ENCODE peak calls at places on chromosomes 2 and 18, in seven cellular contexts. One of them, this sample, is unnamed.

GRCh38 chr2:96554293-96555145 is 18.0 kb downstream of the ARID5A start:
- DNase-seq in BJ: no peak
- DNase-seq in LoVo: peak
- DNase-seq in erythroblast: peak
- DNase-seq in T-cell: peak
- DNase-seq in activated naive CD4-positive, alpha-beta T cell: peak
- DNase-seq in HepG2: peak
- DNase-seq in this sample: no peak

GRCh38 chr2:169139993-169140767 is 70.8 kb downstream of the DHRS9 start:
- DNase-seq in BJ: no peak
- DNase-seq in LoVo: no peak
- DNase-seq in erythroblast: no peak
- DNase-seq in T-cell: no peak
- DNase-seq in activated naive CD4-positive, alpha-beta T cell: no peak
- DNase-seq in HepG2: no peak
- DNase-seq in this sample: no peak

GRCh38 chr18:43129946-43130523 is 14.6 kb upstream of the RIT2 start:
- DNase-seq in BJ: no peak
- DNase-seq in LoVo: no peak
- DNase-seq in erythroblast: no peak
- DNase-seq in T-cell: no peak
- DNase-seq in activated naive CD4-positive, alpha-beta T cell: no peak
- DNase-seq in HepG2: no peak
- DNase-seq in this sample: no peak

GRCh38 chr2:239257511-239257937 is 143.3 kb downstream of the HDAC4 start:
- DNase-seq in BJ: peak
- DNase-seq in LoVo: peak
- DNase-seq in erythroblast: no peak
- DNase-seq in T-cell: no peak
- DNase-seq in activated naive CD4-positive, alpha-beta T cell: no peak
- DNase-seq in HepG2: peak
- DNase-seq in this sample: no peak

GRCh38 chr2:175234153-175234552 is 52.6 kb upstream of the ATP5MC3 start:
- DNase-seq in BJ: no peak
- DNase-seq in LoVo: peak
- DNase-seq in erythroblast: no peak
- DNase-seq in T-cell: no peak
- DNase-seq in activated naive CD4-positive, alpha-beta T cell: no peak
- DNase-seq in HepG2: no peak
- DNase-seq in this sample: no peak

GRCh38 chr18:55588001-55588875 is at the start of gene TCF4:
- DNase-seq in BJ: no peak
- DNase-seq in LoVo: no peak
- DNase-seq in erythroblast: peak
- DNase-seq in T-cell: no peak
- DNase-seq in activated naive CD4-positive, alpha-beta T cell: no peak
- DNase-seq in HepG2: no peak
- DNase-seq in this sample: no peak

GRCh38 chr18:48629730-48630324 is 91.0 kb downstream of the CTIF start:
- DNase-seq in BJ: peak
- DNase-seq in LoVo: no peak
- DNase-seq in erythroblast: no peak
- DNase-seq in T-cell: no peak
- DNase-seq in activated naive CD4-positive, alpha-beta T cell: no peak
- DNase-seq in HepG2: peak
- DNase-seq in this sample: no peak

GRCh38 chr18:23066060-23066459 is 69.2 kb upstream of the CABLES1 start:
- DNase-seq in BJ: no peak
- DNase-seq in LoVo: no peak
- DNase-seq in erythroblast: no peak
- DNase-seq in T-cell: no peak
- DNase-seq in activated naive CD4-positive, alpha-beta T cell: no peak
- DNase-seq in HepG2: no peak
- DNase-seq in this sample: no peak

GRCh38 chr2:215407596-215408264 is 28.1 kb downstream of the FN1 start:
- DNase-seq in BJ: no peak
- DNase-seq in LoVo: no peak
- DNase-seq in erythroblast: no peak
- DNase-seq in T-cell: no peak
- DNase-seq in activated naive CD4-positive, alpha-beta T cell: no peak
- DNase-seq in HepG2: no peak
- DNase-seq in this sample: no peak

GRCh38 chr2:165691615-165692014 is 102.4 kb downstream of the GALNT3 start:
- DNase-seq in BJ: peak
- DNase-seq in LoVo: no peak
- DNase-seq in erythroblast: no peak
- DNase-seq in T-cell: no peak
- DNase-seq in activated naive CD4-positive, alpha-beta T cell: no peak
- DNase-seq in HepG2: no peak
- DNase-seq in this sample: no peak

GRCh38 chr18:37450434-37451133 is 115.0 kb downstream of the CELF4 start:
- DNase-seq in BJ: no peak
- DNase-seq in LoVo: no peak
- DNase-seq in erythroblast: no peak
- DNase-seq in T-cell: no peak
- DNase-seq in activated naive CD4-positive, alpha-beta T cell: no peak
- DNase-seq in HepG2: no peak
- DNase-seq in this sample: no peak

GRCh38 chr2:100065029-100065428 is 77.4 kb downstream of the AFF3 start:
- DNase-seq in BJ: no peak
- DNase-seq in LoVo: no peak
- DNase-seq in erythroblast: no peak
- DNase-seq in T-cell: no peak
- DNase-seq in activated naive CD4-positive, alpha-beta T cell: no peak
- DNase-seq in HepG2: no peak
- DNase-seq in this sample: peak

GRCh38 chr2:64456298-64456697 is 2.3 kb downstream of the LGALSL start:
- DNase-seq in BJ: no peak
- DNase-seq in LoVo: no peak
- DNase-seq in erythroblast: no peak
- DNase-seq in T-cell: no peak
- DNase-seq in activated naive CD4-positive, alpha-beta T cell: no peak
- DNase-seq in HepG2: no peak
- DNase-seq in this sample: no peak

GRCh38 chr2:211416373-211416772 is 860.0 kb downstream of the CPS1 start:
- DNase-seq in BJ: no peak
- DNase-seq in LoVo: no peak
- DNase-seq in erythroblast: no peak
- DNase-seq in T-cell: no peak
- DNase-seq in activated naive CD4-positive, alpha-beta T cell: no peak
- DNase-seq in HepG2: no peak
- DNase-seq in this sample: no peak

GRCh38 chr2:85011098-85011497 is 40.1 kb downstream of the KCMF1 start:
- DNase-seq in BJ: no peak
- DNase-seq in LoVo: no peak
- DNase-seq in erythroblast: no peak
- DNase-seq in T-cell: no peak
- DNase-seq in activated naive CD4-positive, alpha-beta T cell: no peak
- DNase-seq in HepG2: no peak
- DNase-seq in this sample: no peak

GRCh38 chr2:30115141-30115980 is 31.4 kb upstream of the YPEL5 start:
- DNase-seq in BJ: no peak
- DNase-seq in LoVo: peak
- DNase-seq in erythroblast: peak
- DNase-seq in T-cell: peak
- DNase-seq in activated naive CD4-positive, alpha-beta T cell: peak
- DNase-seq in HepG2: peak
- DNase-seq in this sample: peak

This sample was measured in LNCaP clone FGC.